ENCODE peak calls at places on chromosomes 6 and 20, in four cellular contexts. K, B, G and H are unnamed samples.

GRCh38 chr6:106256201-106256968 is 69.2 kb downstream of the ATG5 start:
- DNase-seq in G (no peak), B (peak; percentile 41), K (no peak), H (no peak)

GRCh38 chr6:96923871-96924493 is 546 bp upstream of the KLHL32 start:
- DNase-seq in G (no peak), K (no peak), B (peak; percentile 31), H (peak; percentile 69)

GRCh38 chr6:124795879-124796838 is 166.1 kb upstream of the RNF217 start:
- DNase-seq in K (peak; percentile 69), B (peak; percentile 45), G (no peak), H (peak; percentile 94)

GRCh38 chr6:42555477-42556457 is 8.1 kb upstream of the UBR2 start:
- DNase-seq in G (no peak), B (no peak), K (peak; percentile 34), H (no peak)

GRCh38 chr6:19452495-19452894 is 384.7 kb upstream of the ID4 start:
- DNase-seq in G (no peak), B (no peak), K (no peak), H (no peak)

GRCh38 chr6:131950767-131951575 is at the start of gene CCN2:
- DNase-seq in G (no peak), K (peak; percentile 2), B (no peak), H (peak; percentile 70)

GRCh38 chr20:25254986-25255680 is 7.2 kb downstream of the PYGB start:
- DNase-seq in G (no peak), K (no peak), B (no peak), H (no peak)

GRCh38 chr6:169812257-169812644 is 60.8 kb downstream of the ERMARD start:
- DNase-seq in B (no peak), K (no peak), G (no peak), H (no peak)

GRCh38 chr20:32752458-32753250 is 9.4 kb upstream of the COMMD7 start:
- DNase-seq in B (no peak), G (no peak), K (no peak), H (no peak)

GRCh38 chr6:147712841-147713240 is 204.4 kb downstream of the SAMD5 start:
- DNase-seq in G (no peak), K (no peak), B (no peak), H (no peak)

GRCh38 chr20:17709361-17710293 is 9.9 kb downstream of the BANF2 start:
- DNase-seq in B (no peak), G (no peak), K (no peak), H (no peak)

GRCh38 chr6:17863971-17864754 is 123.3 kb downstream of the KIF13A start:
- DNase-seq in G (no peak), K (no peak), B (no peak), H (no peak)

GRCh38 chr20:50175938-50176933 is 14.4 kb upstream of the CEBPB start:
- DNase-seq in B (no peak), K (no peak), G (no peak), H (no peak)